ENCODE peak calls at places on chromosomes 5 and 9, in four cellular contexts. One of them, this sample, is unnamed.

GRCh38 chr5:139404484-139404840 is 573 bp upstream of the SPATA24 start:
- DNase-seq in GM12878: no peak
- DNase-seq in HepG2: no peak
- DNase-seq in K562: no peak
- DNase-seq in this sample: no peak

GRCh38 chr9:95018099-95018927 is 291.8 kb downstream of the AOPEP start:
- DNase-seq in HepG2: peak
- DNase-seq in K562: peak
- DNase-seq in GM12878: no peak
- DNase-seq in this sample: peak

GRCh38 chr9:96566401-96567202 is 53.0 kb downstream of the CDC14B start:
- DNase-seq in K562: peak
- DNase-seq in GM12878: no peak
- DNase-seq in HepG2: peak
- DNase-seq in this sample: peak

GRCh38 chr9:95626885-95627558 is 110.3 kb upstream of the PTCH1 start:
- DNase-seq in GM12878: no peak
- DNase-seq in HepG2: no peak
- DNase-seq in K562: no peak
- DNase-seq in this sample: no peak

GRCh38 chr9:116165912-116166311 is 12.3 kb downstream of the PAPPA start:
- DNase-seq in HepG2: no peak
- DNase-seq in GM12878: no peak
- DNase-seq in K562: no peak
- DNase-seq in this sample: no peak

GRCh38 chr9:17578911-17579793 is at the start of gene SH3GL2:
- DNase-seq in K562: no peak
- DNase-seq in HepG2: no peak
- DNase-seq in GM12878: no peak
- DNase-seq in this sample: no peak

GRCh38 chr5:76583163-76584047 is 39.8 kb downstream of the F2RL2 start:
- DNase-seq in K562: peak
- DNase-seq in HepG2: no peak
- DNase-seq in GM12878: no peak
- DNase-seq in this sample: peak

GRCh38 chr5:69512740-69513260 is 20.2 kb downstream of the OCLN start:
- DNase-seq in GM12878: no peak
- DNase-seq in HepG2: no peak
- DNase-seq in K562: no peak
- DNase-seq in this sample: no peak

GRCh38 chr9:38677660-38678303 is 42.2 kb downstream of the FAM240B start:
- DNase-seq in HepG2: no peak
- DNase-seq in GM12878: no peak
- DNase-seq in K562: no peak
- DNase-seq in this sample: no peak

GRCh38 chr9:94918038-94918753 is 191.7 kb downstream of the AOPEP start:
- DNase-seq in K562: no peak
- DNase-seq in GM12878: peak
- DNase-seq in HepG2: peak
- DNase-seq in this sample: no peak

GRCh38 chr9:129442791-129443511 is 177.9 kb downstream of the C9orf50 start:
- DNase-seq in K562: no peak
- DNase-seq in HepG2: peak
- DNase-seq in GM12878: no peak
- DNase-seq in this sample: no peak

GRCh38 chr5:181221105-181221791 is 1.8 kb upstream of the TRIM41 start:
- DNase-seq in K562: no peak
- DNase-seq in HepG2: no peak
- DNase-seq in GM12878: peak
- DNase-seq in this sample: no peak

GRCh38 chr5:154243736-154244135 is 53.2 kb downstream of the GALNT10 start:
- DNase-seq in K562: no peak
- DNase-seq in GM12878: no peak
- DNase-seq in HepG2: no peak
- DNase-seq in this sample: no peak

GRCh38 chr9:124191691-124192208 is 66.0 kb upstream of the NEK6 start:
- DNase-seq in K562: no peak
- DNase-seq in HepG2: no peak
- DNase-seq in GM12878: no peak
- DNase-seq in this sample: no peak
- TF ChIP-seq ZBTB33 in K562: no peak
- TF ChIP-seq ZBTB33 in HepG2: no peak
- TF ChIP-seq ZBTB33 in GM12878: no peak
- TF ChIP-seq ZBTB33 in this sample: no peak

GRCh38 chr5:150438873-150439546 is 10.5 kb downstream of the RPS14 start:
- DNase-seq in GM12878: no peak
- DNase-seq in K562: peak
- DNase-seq in HepG2: peak
- DNase-seq in this sample: no peak

GRCh38 chr5:150431048-150431447 is 18.3 kb upstream of the CD74 start:
- DNase-seq in GM12878: no peak
- DNase-seq in K562: no peak
- DNase-seq in HepG2: no peak
- DNase-seq in this sample: no peak

GRCh38 chr5:150431574-150431973 is 18.0 kb downstream of the RPS14 start:
- DNase-seq in HepG2: no peak
- DNase-seq in K562: no peak
- DNase-seq in GM12878: no peak
- DNase-seq in this sample: no peak

GRCh38 chr5:150436141-150436680 is 13.3 kb downstream of the RPS14 start:
- DNase-seq in HepG2: peak
- DNase-seq in GM12878: peak
- DNase-seq in K562: peak
- DNase-seq in this sample: peak

DNA sequence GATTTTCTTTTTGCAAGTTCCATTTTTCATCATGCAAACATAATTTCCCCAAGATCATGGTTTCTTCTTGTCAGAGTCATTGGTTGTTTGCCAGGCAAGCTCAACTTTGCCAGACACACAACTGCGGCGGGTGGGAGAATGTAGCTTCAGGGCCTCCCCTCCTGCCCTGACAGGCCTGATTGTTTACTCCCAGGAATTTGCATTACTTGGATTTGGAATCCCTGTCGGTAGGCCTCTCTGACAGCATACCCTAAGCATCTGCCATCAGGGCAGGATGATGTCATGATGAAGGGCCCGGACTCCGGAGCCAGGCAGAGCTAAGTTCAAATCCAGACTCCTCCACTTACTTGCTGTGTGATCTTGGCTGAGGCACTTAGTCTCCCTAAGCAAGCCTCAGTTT is 15.0 kb downstream of the RPS14 start:
- DNase-seq in GM12878: no peak
- DNase-seq in HepG2: peak
- DNase-seq in K562: no peak
- DNase-seq in this sample: no peak
- TF ChIP-seq MAX in GM12878: no peak
- TF ChIP-seq MAX in HepG2: no peak
- TF ChIP-seq MAX in K562: no peak
- TF ChIP-seq MAX in this sample: no peak

DNA sequence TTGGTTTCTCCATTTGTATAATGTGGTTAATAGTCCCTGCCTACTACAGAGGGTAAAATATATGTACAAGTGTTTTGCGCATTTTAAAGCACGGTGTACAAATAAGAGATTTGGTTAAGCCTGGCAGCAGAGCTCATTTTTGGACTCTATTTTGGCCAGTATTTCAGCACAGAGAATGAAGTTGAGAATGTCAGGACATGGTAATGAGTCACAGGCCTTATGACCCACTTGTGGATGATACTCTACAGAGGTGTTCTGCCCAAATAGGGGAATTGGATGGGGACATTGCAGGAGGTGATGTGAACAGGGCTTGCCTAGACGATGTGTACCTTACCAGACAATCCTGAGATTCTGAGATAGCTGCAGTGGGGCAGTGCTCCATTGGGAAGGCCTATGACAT is 50.6 kb downstream of the MELK start:
- DNase-seq in K562: no peak
- DNase-seq in HepG2: no peak
- DNase-seq in GM12878: no peak
- DNase-seq in this sample: no peak
- TF ChIP-seq ZNF274 in K562: no peak
- TF ChIP-seq ZNF274 in HepG2: no peak
- TF ChIP-seq ZNF274 in GM12878: no peak
- TF ChIP-seq ZNF274 in this sample: no peak

DNA sequence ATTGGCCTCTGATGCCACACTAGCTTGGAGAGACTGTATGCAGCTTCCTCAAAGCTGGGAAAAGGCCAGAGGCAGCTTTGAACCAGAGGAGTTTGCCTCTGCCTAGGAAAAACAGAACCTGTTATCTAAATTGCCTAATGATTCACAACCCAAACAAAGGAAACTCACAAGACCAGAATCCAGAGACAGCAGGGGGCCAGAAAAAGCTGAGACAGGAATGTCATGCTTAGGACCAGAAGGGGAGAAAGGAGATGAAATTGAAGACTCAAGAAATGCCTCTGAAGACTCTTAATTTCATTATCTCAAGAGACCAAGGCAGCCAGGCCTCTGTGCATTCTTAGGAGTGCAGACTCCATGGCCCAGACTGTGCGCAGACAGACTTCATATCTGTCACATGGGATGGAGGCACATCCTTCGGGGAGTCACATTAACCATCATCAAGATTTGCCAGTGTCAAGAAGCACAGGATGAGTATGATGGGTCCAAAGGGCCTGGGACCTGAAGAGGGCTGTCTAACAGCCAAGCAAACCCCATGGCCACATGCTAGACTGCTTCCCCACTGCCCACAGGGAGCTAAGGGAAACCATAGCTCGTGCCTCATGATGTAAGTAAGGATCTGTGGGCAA is 57.3 kb downstream of the ARSB start:
- DNase-seq in HepG2: peak
- DNase-seq in GM12878: no peak
- DNase-seq in K562: no peak
- DNase-seq in this sample: peak
- TF ChIP-seq ZBTB33 in HepG2: no peak
- TF ChIP-seq ZBTB33 in GM12878: no peak
- TF ChIP-seq ZBTB33 in K562: no peak
- TF ChIP-seq ZBTB33 in this sample: no peak

GRCh38 chr5:53481354-53481886 is 991 bp downstream of the FST start:
- DNase-seq in K562: no peak
- DNase-seq in HepG2: no peak
- DNase-seq in GM12878: no peak
- DNase-seq in this sample: no peak

GRCh38 chr5:53481887-53482716 is 1.7 kb downstream of the FST start:
- DNase-seq in HepG2: peak
- DNase-seq in GM12878: no peak
- DNase-seq in K562: peak
- DNase-seq in this sample: peak

GRCh38 chr5:53480474-53481353 is at the start of gene FST:
- DNase-seq in HepG2: no peak
- DNase-seq in GM12878: no peak
- DNase-seq in K562: peak
- DNase-seq in this sample: no peak

GRCh38 chr5:53479656-53480473 is 564 bp upstream of the FST start:
- DNase-seq in K562: peak
- DNase-seq in GM12878: no peak
- DNase-seq in HepG2: peak
- DNase-seq in this sample: no peak

DNA sequence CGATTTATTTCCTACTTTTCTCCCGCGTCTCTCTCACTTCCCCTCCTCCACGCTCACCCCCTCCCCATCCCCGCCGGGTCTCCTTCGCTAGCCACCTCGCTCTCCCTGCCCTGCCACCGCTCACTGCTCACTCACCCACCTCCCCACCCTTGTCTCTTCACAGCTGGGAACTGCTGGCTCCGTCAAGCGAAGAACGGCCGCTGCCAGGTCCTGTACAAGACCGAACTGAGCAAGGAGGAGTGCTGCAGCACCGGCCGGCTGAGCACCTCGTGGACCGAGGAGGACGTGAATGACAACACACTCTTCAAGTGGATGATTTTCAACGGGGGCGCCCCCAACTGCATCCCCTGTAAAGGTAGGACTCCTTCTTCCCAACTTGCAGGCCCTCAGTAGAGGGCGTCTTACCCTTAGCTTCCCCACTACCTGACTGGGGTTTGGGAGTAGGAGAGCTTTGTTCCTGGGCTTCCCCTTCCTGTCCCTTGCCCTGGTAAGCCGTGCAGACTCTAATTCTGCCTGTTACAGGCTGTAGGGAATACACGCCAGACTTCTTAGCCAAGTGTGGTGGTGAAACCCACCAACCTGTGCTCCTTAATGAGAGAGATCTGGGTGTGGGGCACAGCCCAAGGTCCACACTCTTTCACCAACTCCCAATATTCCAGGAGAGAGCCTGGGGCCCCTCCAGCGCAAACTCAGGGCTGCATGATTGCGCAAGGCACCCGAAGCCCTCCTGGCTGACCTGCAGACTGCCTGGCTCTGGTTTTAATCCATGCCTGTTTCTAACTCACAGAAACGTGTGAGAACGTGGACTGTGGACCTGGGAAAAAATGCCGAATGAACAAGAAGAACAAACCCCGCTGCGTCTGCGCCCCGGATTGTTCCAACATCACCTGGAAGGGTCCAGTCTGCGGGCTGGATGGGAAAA is 2.5 kb downstream of the FST start:
- DNase-seq in HepG2: peak
- DNase-seq in K562: peak
- DNase-seq in GM12878: no peak
- DNase-seq in this sample: no peak
- TF ChIP-seq MAX in HepG2: peak
- TF ChIP-seq MAX in K562: no peak
- TF ChIP-seq MAX in GM12878: no peak
- TF ChIP-seq MAX in this sample: no peak

DNA sequence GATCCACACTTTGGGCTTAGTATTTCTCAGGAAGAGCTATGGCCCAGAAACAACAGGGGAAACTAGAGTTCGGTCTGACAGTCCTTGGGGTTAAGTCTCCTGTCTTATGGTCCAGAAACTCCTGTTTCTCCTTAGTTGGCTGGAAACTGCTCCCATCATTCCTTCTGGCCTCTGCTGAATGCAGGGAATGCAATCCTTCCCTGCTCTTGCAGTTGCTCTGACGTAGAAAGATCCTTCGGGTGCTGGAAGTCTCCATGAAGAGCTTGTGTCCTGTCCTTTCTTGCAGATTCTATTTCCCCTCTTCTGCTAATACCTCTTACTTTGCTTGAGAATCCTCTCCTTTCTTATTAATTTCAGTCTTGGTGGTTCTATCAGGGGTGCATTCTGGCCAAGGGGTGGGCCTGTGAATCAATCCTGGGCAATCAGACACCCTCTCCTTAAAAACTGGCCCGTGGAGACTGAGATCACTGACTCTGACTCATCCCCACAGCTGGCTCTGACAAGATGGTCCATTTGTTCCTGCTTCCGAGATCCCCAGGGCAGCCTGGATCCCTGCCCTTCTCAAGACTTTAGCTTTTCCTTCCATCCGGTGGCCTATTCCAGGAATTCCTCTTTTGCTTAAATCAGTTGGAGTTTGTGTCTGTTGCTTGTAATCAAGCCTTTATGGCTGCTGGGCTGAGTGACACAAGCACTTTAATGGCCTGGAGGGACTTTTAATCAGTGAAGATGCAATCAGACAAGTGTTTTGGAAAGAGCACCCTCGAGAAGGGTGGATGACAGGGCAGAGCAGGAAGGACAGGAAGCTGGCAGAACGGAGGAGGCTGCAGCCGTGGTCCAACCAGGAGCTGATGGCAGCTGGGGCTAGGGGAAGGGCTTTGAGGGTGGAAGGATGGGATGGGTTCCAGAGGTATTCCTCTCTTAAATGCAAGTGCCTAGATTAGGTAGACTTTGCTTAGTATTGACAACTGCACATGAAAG is 23.7 kb downstream of the PTGS1 start:
- DNase-seq in K562: no peak
- DNase-seq in HepG2: no peak
- DNase-seq in GM12878: no peak
- DNase-seq in this sample: no peak
- TF ChIP-seq ZNF274 in K562: no peak
- TF ChIP-seq ZNF274 in HepG2: no peak
- TF ChIP-seq ZNF274 in GM12878: no peak
- TF ChIP-seq ZNF274 in this sample: no peak